ENCODE peak calls at places on chromosomes 7 and 10, in ten cellular contexts. E is tibial nerve, B is gastrocnemius medialis, S is dorsolateral prefrontal cortex, V is transverse colon, Q is brain microvascular endothelial cell, H is right cardiac atrium, W is substantia nigra, X is ovary, A is upper lobe of left lung. M is an unnamed sample.

GRCh38 chr7:87206361-87206760 is 13.2 kb downstream of the TMEM243 start:
- DNase-seq in H (no peak), W (no peak), X (no peak), S (no peak), B (no peak), E (no peak), A (no peak), Q (peak), V (no peak), M (no peak)

GRCh38 chr7:115968166-115968565 is 62.4 kb downstream of the TFEC start:
- DNase-seq in B (no peak), X (no peak), A (no peak), E (no peak), Q (no peak), W (no peak), S (no peak), V (no peak), H (no peak), M (no peak)

GRCh38 chr7:39186671-39187070 is 209.0 kb downstream of the POU6F2 start:
- DNase-seq in B (no peak), W (no peak), V (no peak), Q (no peak), H (no peak), S (no peak), E (no peak), A (no peak), X (no peak), M (no peak)

GRCh38 chr7:27303021-27303420 is 60.4 kb downstream of the EVX1 start:
- DNase-seq in X (no peak), W (no peak), Q (no peak), V (no peak), S (no peak), E (no peak), H (no peak), A (no peak), B (no peak), M (no peak)

GRCh38 chr7:111920329-111920728 is 285.9 kb downstream of the DOCK4 start:
- DNase-seq in S (no peak), X (no peak), A (no peak), V (no peak), E (no peak), B (no peak), Q (no peak), H (no peak), W (no peak), M (no peak)

GRCh38 chr10:77533887-77534278 is 103.7 kb downstream of the KCNMA1 start:
- DNase-seq in S (no peak), X (no peak), H (no peak), W (no peak), B (no peak), V (no peak), E (no peak), Q (no peak), A (no peak), M (no peak)

GRCh38 chr10:117240105-117240729 is 697 bp upstream of the SLC18A2 start:
- DNase-seq in S (no peak), E (no peak), X (no peak), V (no peak), Q (no peak), A (no peak), H (no peak), B (no peak), W (no peak), M (no peak)

GRCh38 chr10:69506834-69507643 is 55.8 kb downstream of the TSPAN15 start:
- DNase-seq in E (no peak), H (no peak), A (peak), W (no peak), X (no peak), Q (no peak), V (no peak), B (no peak), S (no peak), M (no peak)

GRCh38 chr10:128722947-128723346 is 596.7 kb upstream of the MKI67 start:
- DNase-seq in V (no peak), B (no peak), W (no peak), X (no peak), H (no peak), Q (no peak), E (no peak), S (no peak), A (no peak), M (no peak)

GRCh38 chr10:113108180-113108835 is 158.3 kb downstream of the TCF7L2 start:
- DNase-seq in V (no peak), A (peak), S (no peak), Q (no peak), H (no peak), W (peak), E (no peak), X (no peak), B (no peak), M (peak)

GRCh38 chr7:99121496-99122021 is 22.3 kb downstream of the SMURF1 start:
- DNase-seq in Q (peak), V (no peak), X (no peak), A (no peak), W (no peak), B (no peak), H (peak), S (no peak), E (no peak), M (no peak)

GRCh38 chr10:62352356-62352963 is 21.7 kb upstream of the ZNF365 start:
- DNase-seq in W (no peak), Q (peak), S (no peak), V (no peak), H (no peak), B (no peak), A (no peak), E (no peak), X (no peak), M (no peak)

GRCh38 chr10:6082496-6083395 is 6.1 kb upstream of the RBM17 start:
- DNase-seq in Q (no peak), S (peak), X (peak), V (no peak), B (no peak), H (peak), A (no peak), E (no peak), W (no peak), M (no peak)

GRCh38 chr7:157436763-157437480 is 100.1 kb downstream of the DNAJB6 start:
- DNase-seq in A (no peak), H (no peak), Q (no peak), B (no peak), S (no peak), E (no peak), W (no peak), X (no peak), V (no peak), M (no peak)

GRCh38 chr7:117673367-117673766 is 193.5 kb downstream of the CFTR start:
- DNase-seq in V (peak), X (no peak), Q (no peak), B (no peak), W (peak), E (no peak), A (peak), H (peak), S (peak), M (no peak)

GRCh38 chr10:127973810-127974311 is 67.0 kb downstream of the PTPRE start:
- DNase-seq in B (no peak), E (no peak), H (no peak), A (no peak), Q (no peak), V (no peak), S (no peak), W (no peak), X (no peak), M (peak)

GRCh38 chr7:41006591-41006990 is 696.3 kb downstream of the INHBA start:
- DNase-seq in H (no peak), E (no peak), V (no peak), W (no peak), Q (no peak), S (no peak), X (no peak), B (no peak), A (no peak), M (no peak)

GRCh38 chr10:68327889-68328786 is 3.7 kb upstream of the HNRNPH3 start:
- DNase-seq in E (no peak), W (no peak), Q (peak), X (no peak), V (no peak), H (no peak), S (no peak), A (no peak), B (no peak), M (no peak)

GRCh38 chr10:68331455-68332258 is at the start of gene HNRNPH3:
- DNase-seq in X (peak), W (peak), A (peak), V (peak), B (peak), H (peak), Q (peak), E (peak), S (peak), M (peak)

GRCh38 chr10:68332259-68333057 is at the start of gene PBLD:
- DNase-seq in Q (peak), B (peak), S (peak), A (peak), W (peak), V (peak), X (peak), H (peak), E (peak), M (no peak)

GRCh38 chr10:68330852-68331454 is 911 bp upstream of the HNRNPH3 start:
- DNase-seq in E (no peak), X (peak), A (no peak), H (peak), B (no peak), V (peak), W (peak), Q (no peak), S (peak), M (no peak)

GRCh38 chr10:68329506-68329861 is 2.4 kb upstream of the HNRNPH3 start:
- DNase-seq in V (no peak), E (no peak), H (no peak), B (no peak), S (no peak), X (no peak), Q (no peak), A (no peak), W (no peak), M (no peak)
- H3K27ac ChIP-seq in V (peak), E (peak), H (no peak), B (peak), S (peak), X (no peak), Q (no peak), A (peak), W (peak), M (no peak)

GRCh38 chr7:100576384-100576993 is 2.8 kb upstream of the SAP25 start:
- DNase-seq in E (no peak), V (no peak), Q (no peak), B (no peak), H (no peak), X (no peak), W (no peak), A (no peak), S (no peak), M (no peak)
- H3K27ac ChIP-seq in E (no peak), V (no peak), Q (no peak), B (no peak), H (no peak), X (no peak), W (no peak), A (no peak), S (no peak), M (no peak)

DNA sequence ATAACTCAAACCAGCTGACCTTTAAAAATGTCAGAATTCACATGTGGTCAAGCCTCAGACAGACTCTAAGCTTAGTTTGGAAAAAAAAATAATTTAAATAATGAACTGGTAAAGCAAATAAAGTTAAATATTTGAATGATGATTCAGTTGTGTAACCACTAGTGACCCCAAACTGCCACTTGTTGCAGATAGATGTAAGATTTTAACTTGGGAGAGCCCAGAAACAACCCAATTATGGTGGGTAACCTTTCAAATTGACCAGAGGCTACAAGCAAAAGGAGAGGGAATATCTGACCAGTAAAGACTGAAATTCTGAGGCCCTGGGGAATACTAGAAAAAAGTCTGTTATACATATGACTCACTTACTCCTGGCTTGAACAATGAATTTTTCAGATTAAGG is 268.1 kb downstream of the HPSE2 start:
- DNase-seq in B (no peak), A (no peak), X (no peak), W (no peak), S (no peak), H (no peak), V (no peak), E (no peak), Q (peak), M (no peak)
- H3K27ac ChIP-seq in B (no peak), A (no peak), X (no peak), W (no peak), S (no peak), H (no peak), V (no peak), E (no peak), Q (no peak), M (no peak)

DNA sequence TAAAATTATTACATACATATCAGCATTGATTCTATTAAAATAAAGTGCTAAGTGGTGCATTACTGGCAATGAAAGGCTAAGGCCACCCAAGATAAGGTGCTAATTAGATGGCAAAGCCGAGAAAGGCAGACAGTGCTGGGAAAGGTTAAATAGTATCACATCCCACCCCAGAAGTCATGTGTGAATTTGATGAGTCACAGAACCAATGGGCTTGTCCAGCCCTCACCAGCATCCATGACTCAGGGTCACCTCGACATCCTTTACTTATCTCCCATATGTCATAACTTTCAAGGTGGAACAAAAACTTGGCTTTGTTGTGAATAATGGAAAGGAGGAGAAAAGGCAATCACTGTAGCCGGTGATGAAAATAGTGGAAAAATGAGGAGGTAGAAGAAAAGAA is 459.1 kb downstream of the PLXNA4 start:
- DNase-seq in H (no peak), W (no peak), X (no peak), A (no peak), E (no peak), V (no peak), S (no peak), B (no peak), Q (peak), M (no peak)
- H3K27ac ChIP-seq in H (no peak), W (no peak), X (no peak), A (no peak), E (no peak), V (no peak), S (no peak), B (no peak), Q (no peak), M (no peak)

DNA sequence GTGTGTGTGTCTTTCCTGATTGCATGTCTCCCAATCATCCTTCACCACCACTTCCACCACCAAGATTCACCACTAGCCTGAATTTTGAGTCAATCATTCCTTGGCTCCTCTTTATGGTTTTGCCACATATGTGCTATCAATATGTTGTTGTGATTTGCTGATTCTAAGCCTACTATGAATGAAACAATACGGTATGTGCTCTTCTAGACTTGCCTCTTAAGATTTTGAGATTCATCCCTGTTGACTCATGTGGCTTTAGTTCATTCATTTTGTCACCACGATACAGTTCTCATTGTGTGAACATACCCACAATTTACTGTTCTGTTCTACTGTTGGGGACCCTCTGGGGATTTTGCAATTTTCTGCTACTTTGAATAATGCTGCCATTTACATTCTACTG is 30.2 kb downstream of the SGMS1 start:
- DNase-seq in S (no peak), V (no peak), Q (no peak), X (no peak), B (no peak), H (no peak), A (no peak), E (no peak), W (no peak), M (no peak)
- H3K27ac ChIP-seq in S (no peak), V (no peak), Q (peak), X (no peak), B (no peak), H (no peak), A (no peak), E (no peak), W (no peak), M (no peak)

GRCh38 chr7:3195160-3195559 is 105.9 kb upstream of the SDK1 start:
- DNase-seq in E (no peak), V (no peak), Q (no peak), A (no peak), S (no peak), W (no peak), H (no peak), X (no peak), B (no peak), M (no peak)
- H3K27ac ChIP-seq in E (no peak), V (no peak), Q (peak), A (no peak), S (no peak), W (no peak), H (no peak), X (no peak), B (no peak), M (no peak)

GRCh38 chr10:72729528-72729927 is 37.6 kb downstream of the MCU start:
- DNase-seq in A (no peak), V (no peak), H (no peak), X (no peak), Q (no peak), E (no peak), B (no peak), S (no peak), W (no peak), M (no peak)
- H3K27ac ChIP-seq in A (no peak), V (no peak), H (no peak), X (no peak), Q (no peak), E (no peak), B (peak), S (no peak), W (no peak), M (no peak)

GRCh38 chr10:813286-813685 is 118.2 kb downstream of the LARP4B start:
- DNase-seq in H (no peak), X (no peak), E (no peak), S (no peak), W (no peak), Q (no peak), V (no peak), A (no peak), B (no peak), M (no peak)

GRCh38 chr10:810351-810846 is 120.9 kb upstream of the DIP2C start:
- DNase-seq in Q (no peak), S (no peak), V (no peak), X (no peak), B (no peak), A (no peak), E (no peak), H (no peak), W (no peak), M (no peak)

GRCh38 chr10:811379-811778 is 120.1 kb downstream of the LARP4B start:
- DNase-seq in Q (no peak), E (no peak), W (no peak), V (no peak), B (no peak), A (no peak), S (no peak), H (no peak), X (no peak), M (no peak)

GRCh38 chr10:812787-813186 is 118.7 kb downstream of the LARP4B start:
- DNase-seq in X (no peak), Q (no peak), W (no peak), E (no peak), V (no peak), S (no peak), B (no peak), H (no peak), A (peak), M (no peak)

DNA sequence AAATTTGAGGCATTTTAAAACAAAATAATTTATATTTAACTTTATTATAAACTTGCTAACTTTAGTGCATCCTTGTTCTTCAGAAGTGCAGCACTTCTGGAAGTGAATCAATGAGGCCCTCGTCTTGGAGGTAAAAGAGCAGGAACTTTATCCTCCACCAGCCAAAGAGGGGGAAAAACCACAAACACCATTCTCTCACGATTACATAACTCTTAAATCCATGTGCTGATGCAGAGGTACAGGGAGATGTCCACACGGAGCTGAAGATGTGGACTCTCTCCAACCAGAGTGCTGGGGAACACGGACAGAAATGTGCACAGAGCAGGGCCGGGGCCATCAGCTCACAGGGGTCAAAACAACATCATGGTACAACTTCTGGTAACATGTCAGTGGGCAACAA is 119.7 kb downstream of the LARP4B start:
- DNase-seq in A (no peak), X (no peak), E (no peak), Q (no peak), H (no peak), W (no peak), S (no peak), B (no peak), V (no peak), M (no peak)
- H3K27ac ChIP-seq in A (no peak), X (no peak), E (no peak), Q (no peak), H (no peak), W (no peak), S (no peak), B (no peak), V (no peak), M (no peak)

M was measured in iPS DF 6.9.